ENCODE peak calls at places on chromosome 3, in seven cellular contexts. S is psoas muscle; R is left ventricle myocardium inferior; O is pancreas; I is hepatocyte; B is CD4-positive, alpha-beta memory T cell; V is HepG2. D is an unnamed sample. For H3K9me3 and H3K4me1, the result is how much of the 10 kb centered on the place peaks cover.

GRCh38 chr3:72375237-72376154 is 472.7 kb downstream of the SHQ1 start:
- DNase-seq in S (no peak), R (no peak), O (no peak), I (no peak), B (peak), V (no peak), D (no peak)

GRCh38 chr3:181716916-181717315 is 5.2 kb downstream of the SOX2 start:
- DNase-seq in S (no peak), R (no peak), O (no peak), I (no peak), B (no peak), V (no peak), D (no peak)

GRCh38 chr3:114502204-114502603 is 208.4 kb downstream of the TIGIT start:
- DNase-seq in S (no peak), R (no peak), O (no peak), I (no peak), B (no peak), V (no peak), D (no peak)

GRCh38 chr3:131701153-131701791 is 198.5 kb upstream of the MRPL3 start:
- DNase-seq in S (no peak), R (no peak), O (no peak), I (no peak), B (no peak), V (no peak), D (no peak)

GRCh38 chr3:186665484-186666188 is at the start of gene HRG:
- DNase-seq in S (no peak), R (no peak), O (no peak), I (no peak), B (no peak), V (peak), D (no peak)

GRCh38 chr3:13007251-13007941 is 65.8 kb downstream of the IQSEC1 start:
- DNase-seq in S (no peak), R (no peak), O (no peak), I (no peak), B (no peak), V (no peak), D (no peak)

GRCh38 chr3:12994357-12994606 is 78.9 kb downstream of the IQSEC1 start:
- DNase-seq in S (peak), R (peak), O (peak), I (no peak), B (no peak), V (no peak), D (peak)

GRCh38 chr3:100737334-100737733 is 28.0 kb downstream of the TFG start:
- DNase-seq in S (no peak), R (no peak), O (no peak), I (peak), B (no peak), V (no peak), D (no peak)

GRCh38 chr3:167520656-167521360 is 47.0 kb upstream of the SERPINI2 start:
- DNase-seq in S (no peak), R (no peak), O (no peak), I (peak), B (no peak), V (no peak), D (no peak)

GRCh38 chr3:4766263-4766662 is 213.0 kb upstream of the BHLHE40 start:
- DNase-seq in S (no peak), R (no peak), O (no peak), I (no peak), B (no peak), V (no peak), D (no peak)

GRCh38 chr3:157669403-157669802 is 166.2 kb upstream of the VEPH1 start:
- DNase-seq in S (no peak), R (no peak), O (no peak), I (no peak), B (no peak), V (no peak), D (no peak)

GRCh38 chr3:15297592-15298350 is 34.6 kb downstream of the SH3BP5 start:
- DNase-seq in S (no peak), R (no peak), O (no peak), I (no peak), B (no peak), V (no peak), D (no peak)

GRCh38 chr3:12750658-12751071 is 8.4 kb downstream of the TMEM40 start:
- DNase-seq in S (no peak), R (no peak), O (no peak), I (no peak), B (no peak), V (no peak), D (peak)

GRCh38 chr3:31105438-31106077 is 211.1 kb upstream of the GADL1 start:
- DNase-seq in S (no peak), R (no peak), O (no peak), I (no peak), B (no peak), V (no peak), D (no peak)

GRCh38 chr3:109275702-109276293 is 40.5 kb downstream of the DPPA2 start:
- DNase-seq in S (no peak), R (no peak), O (no peak), I (peak), B (no peak), V (peak), D (no peak)

GRCh38 chr3:193775421-193776077 is 182.5 kb downstream of the OPA1 start:
- DNase-seq in S (no peak), R (no peak), O (no peak), I (no peak), B (no peak), V (no peak), D (no peak)

GRCh38 chr3:188947983-188948657 is 223.7 kb upstream of the TPRG1 start:
- DNase-seq in S (peak), R (peak), O (peak), I (peak), B (no peak), V (no peak), D (peak)

GRCh38 chr3:46059432-46059831 is 32.1 kb upstream of the XCR1 start:
- DNase-seq in S (no peak), R (no peak), O (no peak), I (no peak), B (no peak), V (no peak), D (no peak)
- H3K9me3 ChIP-seq in S (under half), R (under half), O (under half), I (under half), B (under half), V (under half), D (under half)

GRCh38 chr3:120419797-120420196 is 31.0 kb downstream of the FSTL1 start:
- DNase-seq in S (no peak), R (peak), O (no peak), I (no peak), B (no peak), V (no peak), D (no peak)
- H3K4me1 ChIP-seq in S (under half), R (half or more), O (under half), I (under half), B (under half), V (under half), D (under half)

GRCh38 chr3:122975163-122975923 is 52.2 kb downstream of the SEMA5B start:
- DNase-seq in S (peak), R (no peak), O (no peak), I (peak), B (no peak), V (no peak), D (peak)
- H3K4me3 ChIP-seq in S (no peak), R (no peak), O (no peak), I (no peak), B (no peak), V (no peak), D (no peak)

GRCh38 chr3:129918461-129918860 is 24.9 kb upstream of the TMCC1 start:
- DNase-seq in S (no peak), R (no peak), O (no peak), I (peak), B (no peak), V (no peak), D (no peak)
- H3K9me3 ChIP-seq in S (under half), R (half or more), O (under half), I (under half), B (under half), V (under half), D (under half)

GRCh38 chr3:51686512-51687215 is 15.6 kb downstream of the TEX264 start:
- DNase-seq in S (peak), R (peak), O (no peak), I (no peak), B (peak), V (no peak), D (no peak)
- H3K4me1 ChIP-seq in S (half or more), R (half or more), O (under half), I (under half), B (half or more), V (under half), D (under half)

GRCh38 chr3:125212096-125212508 is 446 bp downstream of the SLC12A8 start:
- DNase-seq in S (no peak), R (no peak), O (peak), I (peak), B (no peak), V (no peak), D (no peak)
- H3K4me3 ChIP-seq in S (peak), R (peak), O (peak), I (peak), B (no peak), V (no peak), D (peak)

D was measured in aorta.